ENCODE peak calls at places on chromosome 18, in eight cellular contexts. One of them, this sample, is unnamed.

GRCh38 chr18:47050468-47050867 is 15.0 kb upstream of the ELOA2 start:
- DNase-seq in NCI-H1105: no peak
- DNase-seq in activated T-cell treated with anti-CD3 and anti-CD28 coated beads for 1 hour: no peak
- DNase-seq in thyroid gland: no peak
- DNase-seq in GM03348: peak
- DNase-seq in KBM-7: peak
- DNase-seq in stimulated activated CD8-positive, alpha-beta memory T cell treated with anti-CD3 and anti-CD28 coated beads, Interleukin-2, amount 100 ng/mL, for 48 hours: no peak
- DNase-seq in activated CD4-positive, alpha-beta T cell treated with anti-CD3 and anti-CD28 coated beads, Interleukin-2, amount 50 U/mL, for 48 hours: no peak
- DNase-seq in this sample: peak

GRCh38 chr18:53698907-53699306 is 525.6 kb downstream of the MBD2 start:
- DNase-seq in NCI-H1105: peak
- DNase-seq in activated T-cell treated with anti-CD3 and anti-CD28 coated beads for 1 hour: no peak
- DNase-seq in thyroid gland: no peak
- DNase-seq in GM03348: peak
- DNase-seq in KBM-7: peak
- DNase-seq in stimulated activated CD8-positive, alpha-beta memory T cell treated with anti-CD3 and anti-CD28 coated beads, Interleukin-2, amount 100 ng/mL, for 48 hours: no peak
- DNase-seq in activated CD4-positive, alpha-beta T cell treated with anti-CD3 and anti-CD28 coated beads, Interleukin-2, amount 50 U/mL, for 48 hours: no peak
- DNase-seq in this sample: no peak

GRCh38 chr18:48408111-48408726 is 964 bp downstream of the ZBTB7C start:
- DNase-seq in NCI-H1105: no peak
- DNase-seq in activated T-cell treated with anti-CD3 and anti-CD28 coated beads for 1 hour: no peak
- DNase-seq in thyroid gland: peak
- DNase-seq in GM03348: no peak
- DNase-seq in KBM-7: no peak
- DNase-seq in stimulated activated CD8-positive, alpha-beta memory T cell treated with anti-CD3 and anti-CD28 coated beads, Interleukin-2, amount 100 ng/mL, for 48 hours: no peak
- DNase-seq in activated CD4-positive, alpha-beta T cell treated with anti-CD3 and anti-CD28 coated beads, Interleukin-2, amount 50 U/mL, for 48 hours: no peak
- DNase-seq in this sample: peak

GRCh38 chr18:70228546-70228945 is 23.1 kb upstream of the RTTN start:
- DNase-seq in NCI-H1105: no peak
- DNase-seq in activated T-cell treated with anti-CD3 and anti-CD28 coated beads for 1 hour: no peak
- DNase-seq in thyroid gland: no peak
- DNase-seq in GM03348: no peak
- DNase-seq in KBM-7: no peak
- DNase-seq in stimulated activated CD8-positive, alpha-beta memory T cell treated with anti-CD3 and anti-CD28 coated beads, Interleukin-2, amount 100 ng/mL, for 48 hours: no peak
- DNase-seq in activated CD4-positive, alpha-beta T cell treated with anti-CD3 and anti-CD28 coated beads, Interleukin-2, amount 50 U/mL, for 48 hours: no peak
- DNase-seq in this sample: no peak

GRCh38 chr18:58967643-58968291 is 103.1 kb downstream of the ZNF532 start:
- DNase-seq in NCI-H1105: no peak
- DNase-seq in activated T-cell treated with anti-CD3 and anti-CD28 coated beads for 1 hour: no peak
- DNase-seq in thyroid gland: no peak
- DNase-seq in GM03348: no peak
- DNase-seq in KBM-7: no peak
- DNase-seq in stimulated activated CD8-positive, alpha-beta memory T cell treated with anti-CD3 and anti-CD28 coated beads, Interleukin-2, amount 100 ng/mL, for 48 hours: no peak
- DNase-seq in activated CD4-positive, alpha-beta T cell treated with anti-CD3 and anti-CD28 coated beads, Interleukin-2, amount 50 U/mL, for 48 hours: no peak
- DNase-seq in this sample: no peak

GRCh38 chr18:3889121-3889520 is 439.1 kb downstream of the TGIF1 start:
- DNase-seq in NCI-H1105: no peak
- DNase-seq in activated T-cell treated with anti-CD3 and anti-CD28 coated beads for 1 hour: no peak
- DNase-seq in thyroid gland: no peak
- DNase-seq in GM03348: no peak
- DNase-seq in KBM-7: no peak
- DNase-seq in stimulated activated CD8-positive, alpha-beta memory T cell treated with anti-CD3 and anti-CD28 coated beads, Interleukin-2, amount 100 ng/mL, for 48 hours: no peak
- DNase-seq in activated CD4-positive, alpha-beta T cell treated with anti-CD3 and anti-CD28 coated beads, Interleukin-2, amount 50 U/mL, for 48 hours: no peak
- DNase-seq in this sample: no peak

GRCh38 chr18:22946217-22946616 is 13.1 kb downstream of the RBBP8 start:
- DNase-seq in NCI-H1105: no peak
- DNase-seq in activated T-cell treated with anti-CD3 and anti-CD28 coated beads for 1 hour: no peak
- DNase-seq in thyroid gland: no peak
- DNase-seq in GM03348: no peak
- DNase-seq in KBM-7: no peak
- DNase-seq in stimulated activated CD8-positive, alpha-beta memory T cell treated with anti-CD3 and anti-CD28 coated beads, Interleukin-2, amount 100 ng/mL, for 48 hours: no peak
- DNase-seq in activated CD4-positive, alpha-beta T cell treated with anti-CD3 and anti-CD28 coated beads, Interleukin-2, amount 50 U/mL, for 48 hours: no peak
- DNase-seq in this sample: no peak

GRCh38 chr18:59140287-59140885 is 702 bp downstream of the SEC11C start:
- DNase-seq in NCI-H1105: peak
- DNase-seq in activated T-cell treated with anti-CD3 and anti-CD28 coated beads for 1 hour: no peak
- DNase-seq in thyroid gland: no peak
- DNase-seq in GM03348: peak
- DNase-seq in KBM-7: no peak
- DNase-seq in stimulated activated CD8-positive, alpha-beta memory T cell treated with anti-CD3 and anti-CD28 coated beads, Interleukin-2, amount 100 ng/mL, for 48 hours: no peak
- DNase-seq in activated CD4-positive, alpha-beta T cell treated with anti-CD3 and anti-CD28 coated beads, Interleukin-2, amount 50 U/mL, for 48 hours: no peak
- DNase-seq in this sample: no peak

GRCh38 chr18:50432915-50433314 is 58.1 kb downstream of the SKA1 start:
- DNase-seq in NCI-H1105: no peak
- DNase-seq in activated T-cell treated with anti-CD3 and anti-CD28 coated beads for 1 hour: no peak
- DNase-seq in thyroid gland: no peak
- DNase-seq in GM03348: no peak
- DNase-seq in KBM-7: no peak
- DNase-seq in stimulated activated CD8-positive, alpha-beta memory T cell treated with anti-CD3 and anti-CD28 coated beads, Interleukin-2, amount 100 ng/mL, for 48 hours: no peak
- DNase-seq in activated CD4-positive, alpha-beta T cell treated with anti-CD3 and anti-CD28 coated beads, Interleukin-2, amount 50 U/mL, for 48 hours: no peak
- DNase-seq in this sample: no peak

GRCh38 chr18:8428951-8429350 is 180.3 kb upstream of the RAB12 start:
- DNase-seq in NCI-H1105: no peak
- DNase-seq in activated T-cell treated with anti-CD3 and anti-CD28 coated beads for 1 hour: no peak
- DNase-seq in thyroid gland: no peak
- DNase-seq in GM03348: no peak
- DNase-seq in KBM-7: no peak
- DNase-seq in stimulated activated CD8-positive, alpha-beta memory T cell treated with anti-CD3 and anti-CD28 coated beads, Interleukin-2, amount 100 ng/mL, for 48 hours: no peak
- DNase-seq in activated CD4-positive, alpha-beta T cell treated with anti-CD3 and anti-CD28 coated beads, Interleukin-2, amount 50 U/mL, for 48 hours: no peak
- DNase-seq in this sample: no peak

GRCh38 chr18:9782073-9782857 is 74.2 kb downstream of the RAB31 start:
- DNase-seq in NCI-H1105: no peak
- DNase-seq in activated T-cell treated with anti-CD3 and anti-CD28 coated beads for 1 hour: no peak
- DNase-seq in thyroid gland: no peak
- DNase-seq in GM03348: peak
- DNase-seq in KBM-7: no peak
- DNase-seq in stimulated activated CD8-positive, alpha-beta memory T cell treated with anti-CD3 and anti-CD28 coated beads, Interleukin-2, amount 100 ng/mL, for 48 hours: no peak
- DNase-seq in activated CD4-positive, alpha-beta T cell treated with anti-CD3 and anti-CD28 coated beads, Interleukin-2, amount 50 U/mL, for 48 hours: no peak
- DNase-seq in this sample: no peak

GRCh38 chr18:74511823-74512222 is 15.7 kb downstream of the CNDP2 start:
- DNase-seq in NCI-H1105: no peak
- DNase-seq in activated T-cell treated with anti-CD3 and anti-CD28 coated beads for 1 hour: no peak
- DNase-seq in thyroid gland: no peak
- DNase-seq in GM03348: no peak
- DNase-seq in KBM-7: no peak
- DNase-seq in stimulated activated CD8-positive, alpha-beta memory T cell treated with anti-CD3 and anti-CD28 coated beads, Interleukin-2, amount 100 ng/mL, for 48 hours: no peak
- DNase-seq in activated CD4-positive, alpha-beta T cell treated with anti-CD3 and anti-CD28 coated beads, Interleukin-2, amount 50 U/mL, for 48 hours: no peak
- DNase-seq in this sample: no peak

GRCh38 chr18:10057808-10058791 is 144.3 kb downstream of the VAPA start:
- DNase-seq in NCI-H1105: no peak
- DNase-seq in activated T-cell treated with anti-CD3 and anti-CD28 coated beads for 1 hour: no peak
- DNase-seq in thyroid gland: no peak
- DNase-seq in GM03348: peak
- DNase-seq in KBM-7: peak
- DNase-seq in stimulated activated CD8-positive, alpha-beta memory T cell treated with anti-CD3 and anti-CD28 coated beads, Interleukin-2, amount 100 ng/mL, for 48 hours: no peak
- DNase-seq in activated CD4-positive, alpha-beta T cell treated with anti-CD3 and anti-CD28 coated beads, Interleukin-2, amount 50 U/mL, for 48 hours: no peak
- DNase-seq in this sample: no peak

GRCh38 chr18:22523481-22523880 is 105.8 kb upstream of the CTAGE1 start:
- DNase-seq in NCI-H1105: no peak
- DNase-seq in activated T-cell treated with anti-CD3 and anti-CD28 coated beads for 1 hour: no peak
- DNase-seq in thyroid gland: no peak
- DNase-seq in GM03348: no peak
- DNase-seq in KBM-7: peak
- DNase-seq in stimulated activated CD8-positive, alpha-beta memory T cell treated with anti-CD3 and anti-CD28 coated beads, Interleukin-2, amount 100 ng/mL, for 48 hours: no peak
- DNase-seq in activated CD4-positive, alpha-beta T cell treated with anti-CD3 and anti-CD28 coated beads, Interleukin-2, amount 50 U/mL, for 48 hours: no peak
- DNase-seq in this sample: no peak

GRCh38 chr18:78601923-78602322 is 377.7 kb upstream of the SALL3 start:
- DNase-seq in NCI-H1105: no peak
- DNase-seq in activated T-cell treated with anti-CD3 and anti-CD28 coated beads for 1 hour: no peak
- DNase-seq in thyroid gland: no peak
- DNase-seq in GM03348: no peak
- DNase-seq in KBM-7: no peak
- DNase-seq in stimulated activated CD8-positive, alpha-beta memory T cell treated with anti-CD3 and anti-CD28 coated beads, Interleukin-2, amount 100 ng/mL, for 48 hours: no peak
- DNase-seq in activated CD4-positive, alpha-beta T cell treated with anti-CD3 and anti-CD28 coated beads, Interleukin-2, amount 50 U/mL, for 48 hours: no peak
- DNase-seq in this sample: no peak

GRCh38 chr18:22912835-22913234 is 20.3 kb upstream of the RBBP8 start:
- DNase-seq in NCI-H1105: no peak
- DNase-seq in activated T-cell treated with anti-CD3 and anti-CD28 coated beads for 1 hour: no peak
- DNase-seq in thyroid gland: peak
- DNase-seq in GM03348: peak
- DNase-seq in KBM-7: no peak
- DNase-seq in stimulated activated CD8-positive, alpha-beta memory T cell treated with anti-CD3 and anti-CD28 coated beads, Interleukin-2, amount 100 ng/mL, for 48 hours: no peak
- DNase-seq in activated CD4-positive, alpha-beta T cell treated with anti-CD3 and anti-CD28 coated beads, Interleukin-2, amount 50 U/mL, for 48 hours: no peak
- DNase-seq in this sample: no peak

GRCh38 chr18:58470292-58470691 is 158.6 kb downstream of the ALPK2 start:
- DNase-seq in NCI-H1105: no peak
- DNase-seq in activated T-cell treated with anti-CD3 and anti-CD28 coated beads for 1 hour: no peak
- DNase-seq in thyroid gland: no peak
- DNase-seq in GM03348: no peak
- DNase-seq in KBM-7: no peak
- DNase-seq in stimulated activated CD8-positive, alpha-beta memory T cell treated with anti-CD3 and anti-CD28 coated beads, Interleukin-2, amount 100 ng/mL, for 48 hours: no peak
- DNase-seq in activated CD4-positive, alpha-beta T cell treated with anti-CD3 and anti-CD28 coated beads, Interleukin-2, amount 50 U/mL, for 48 hours: no peak
- DNase-seq in this sample: no peak

GRCh38 chr18:73088445-73088844 is 220.7 kb upstream of the NETO1 start:
- DNase-seq in NCI-H1105: no peak
- DNase-seq in activated T-cell treated with anti-CD3 and anti-CD28 coated beads for 1 hour: no peak
- DNase-seq in thyroid gland: no peak
- DNase-seq in GM03348: no peak
- DNase-seq in KBM-7: no peak
- DNase-seq in stimulated activated CD8-positive, alpha-beta memory T cell treated with anti-CD3 and anti-CD28 coated beads, Interleukin-2, amount 100 ng/mL, for 48 hours: no peak
- DNase-seq in activated CD4-positive, alpha-beta T cell treated with anti-CD3 and anti-CD28 coated beads, Interleukin-2, amount 50 U/mL, for 48 hours: no peak
- DNase-seq in this sample: no peak

This sample was measured in stimulated activated naive CD8-positive, alpha-beta T cell treated with anti-CD3 and anti-CD28 coated beads, Interleukin-15, Interleukin-2, amounts not matched to agents 100 U/mL and 50 U/mL, for 24 hours.